ENCODE peak calls at places on chromosomes 16 and 17, in nine cellular contexts. R is uterus; Z is fibroblast of lung; W is GM23338; I is A549; Q is tibial nerve; S is CD4-positive, alpha-beta T cell; G is AG09319; K is WTC11. J is an unnamed sample.

GRCh38 chr16:73563709-73564108 is 515.8 kb upstream of the ZFHX3 start:
- DNase-seq in R (no peak), Z (no peak), W (no peak), I (no peak), Q (no peak), S (no peak), G (no peak), K (no peak), J (no peak)

GRCh38 chr16:70685938-70686375 is at the start of gene MTSS2:
- DNase-seq in R (peak; percentile 90), Z (peak; percentile 91), W (peak; percentile 92), I (peak; percentile 72), Q (peak; percentile 72), S (no peak), G (peak; percentile 80), K (peak; percentile 82), J (peak; percentile 48)

GRCh38 chr17:36950027-36950426 is 1.3 kb downstream of the AATF start:
- DNase-seq in R (no peak), Z (no peak), W (no peak), I (no peak), Q (no peak), S (no peak), G (no peak), K (no peak), J (no peak)

GRCh38 chr17:34556384-34556783 is 23.0 kb upstream of the TMEM132E start:
- DNase-seq in R (no peak), Z (no peak), W (peak; percentile 87), I (no peak), Q (no peak), S (no peak), G (no peak), K (peak; percentile 70), J (no peak)

GRCh38 chr16:27475561-27475960 is 73.6 kb downstream of the IL21R start:
- DNase-seq in R (no peak), Z (peak; percentile 75), W (no peak), I (no peak), Q (no peak), S (no peak), G (peak; percentile 45), K (no peak), J (peak; percentile 89)

GRCh38 chr16:8972843-8973586 is 9.3 kb upstream of the USP7 start:
- DNase-seq in R (no peak), Z (peak; percentile 74), W (no peak), I (no peak), Q (no peak), S (no peak), G (no peak), K (no peak), J (no peak)

GRCh38 chr17:20092292-20092867 is 83.2 kb downstream of the SPECC1 start:
- DNase-seq in R (no peak), Z (no peak), W (no peak), I (no peak), Q (no peak), S (no peak), G (no peak), K (no peak), J (no peak)

GRCh38 chr17:72604518-72604917 is 483.7 kb downstream of the SOX9 start:
- DNase-seq in R (no peak), Z (no peak), W (no peak), I (no peak), Q (no peak), S (no peak), G (no peak), K (no peak), J (no peak)

GRCh38 chr17:15920758-15921239 is 24.1 kb upstream of the ADORA2B start:
- DNase-seq in R (peak; percentile 25), Z (peak; percentile 91), W (peak; percentile 17), I (peak; percentile 77), Q (no peak), S (no peak), G (peak; percentile 64), K (peak; percentile 20), J (peak; percentile 95)

GRCh38 chr17:64572682-64573154 is 65.9 kb downstream of the CEP95 start:
- DNase-seq in R (no peak), Z (peak; percentile 26), W (no peak), I (no peak), Q (no peak), S (no peak), G (no peak), K (no peak), J (peak; percentile 30)

GRCh38 chr16:53892155-53892554 is 188.2 kb downstream of the FTO start:
- DNase-seq in R (peak; percentile 31), Z (peak; percentile 81), W (peak; percentile 74), I (peak; percentile 24), Q (peak; percentile 54), S (peak; percentile 25), G (no peak), K (peak; percentile 54), J (peak; percentile 74)

GRCh38 chr17:46109603-46110189 is 83.5 kb downstream of the KANSL1 start:
- DNase-seq in R (no peak), Z (no peak), W (no peak), I (no peak), Q (no peak), S (no peak), G (no peak), K (no peak), J (no peak)

GRCh38 chr16:67236551-67237395 is 9.8 kb downstream of the TMEM208 start:
- DNase-seq in R (no peak), Z (peak; percentile 52), W (peak; percentile 90), I (peak; percentile 75), Q (no peak), S (peak; percentile 45), G (no peak), K (peak; percentile 96), J (peak; percentile 39)

GRCh38 chr17:17937450-17937849 is 34.8 kb downstream of the TOM1L2 start:
- DNase-seq in R (no peak), Z (no peak), W (no peak), I (no peak), Q (no peak), S (no peak), G (no peak), K (no peak), J (no peak)

GRCh38 chr16:50334106-50334975 is 34.4 kb downstream of the BRD7 start:
- DNase-seq in R (no peak), Z (peak; percentile 17), W (no peak), I (no peak), Q (no peak), S (no peak), G (no peak), K (no peak), J (no peak)

GRCh38 chr17:55883112-55883511 is 132.3 kb downstream of the PCTP start:
- DNase-seq in R (no peak), Z (no peak), W (peak; percentile 44), I (peak; percentile 3), Q (no peak), S (no peak), G (no peak), K (no peak), J (no peak)
- TF ChIP-seq CTCF in R (no peak), Z (no peak), W (peak; percentile 15), I (no peak), Q (no peak), S (no peak), G (no peak), K (no peak), J (no peak)

DNA sequence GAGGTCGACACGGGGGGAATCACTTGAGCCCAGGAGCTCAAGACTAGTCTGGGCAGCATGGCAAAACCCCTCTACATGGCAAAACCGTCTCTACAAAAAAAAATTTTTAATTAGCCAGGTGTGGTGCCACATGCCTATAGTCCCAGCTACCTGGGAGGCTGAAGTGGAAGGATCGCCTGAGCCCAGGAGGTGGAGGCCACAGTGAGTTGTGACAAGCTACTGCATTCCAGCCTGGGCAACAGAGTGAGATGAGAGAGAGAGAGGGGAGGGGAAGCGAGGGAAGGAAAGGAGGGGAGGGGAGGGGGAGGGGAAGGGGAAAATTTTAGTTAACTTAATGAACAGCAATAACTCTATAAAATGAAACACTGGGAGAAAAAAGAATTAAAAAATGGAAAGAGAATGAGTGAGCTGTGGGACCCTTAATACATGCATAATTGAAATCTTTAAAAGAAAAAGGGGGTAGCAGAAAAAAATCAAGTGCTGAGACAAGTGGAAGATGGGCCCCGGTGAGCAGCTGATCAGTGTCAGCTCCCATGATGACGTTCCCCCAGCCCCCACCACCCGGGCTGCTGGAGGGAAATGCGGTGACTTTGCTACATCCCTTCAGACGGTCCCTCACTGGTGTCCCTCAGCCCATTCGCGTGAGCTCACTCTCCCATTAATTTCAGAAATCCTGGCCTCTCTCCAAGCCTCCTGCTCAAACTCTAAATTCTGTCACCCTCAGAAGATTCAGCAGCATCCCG is 2.7 kb downstream of the ASGR2 start:
- DNase-seq in R (no peak), Z (no peak), W (peak; percentile 42), I (no peak), Q (no peak), S (no peak), G (no peak), K (no peak), J (no peak)
- TF ChIP-seq CTCF in R (no peak), Z (no peak), W (no peak), I (no peak), Q (no peak), S (no peak), G (no peak), K (no peak), J (no peak)

GRCh38 chr16:10386517-10387377 is 886 bp downstream of the ATF7IP2 start:
- DNase-seq in R (no peak), Z (peak; percentile 21), W (no peak), I (no peak), Q (no peak), S (no peak), G (no peak), K (no peak), J (no peak)
- TF ChIP-seq CTCF in R (no peak), Z (no peak), W (no peak), I (no peak), Q (no peak), S (no peak), G (no peak), K (no peak), J (no peak)

GRCh38 chr17:2070241-2071023 is 15.5 kb downstream of the HIC1 start:
- DNase-seq in R (no peak), Z (no peak), W (peak; percentile 83), I (no peak), Q (no peak), S (no peak), G (no peak), K (peak; percentile 58), J (no peak)

GRCh38 chr17:2067559-2067958 is 12.7 kb downstream of the HIC1 start:
- DNase-seq in R (peak; percentile 53), Z (no peak), W (no peak), I (no peak), Q (no peak), S (no peak), G (no peak), K (no peak), J (no peak)

GRCh38 chr17:2068589-2069051 is 13.7 kb downstream of the HIC1 start:
- DNase-seq in R (no peak), Z (no peak), W (no peak), I (no peak), Q (no peak), S (no peak), G (no peak), K (no peak), J (no peak)

GRCh38 chr17:2067048-2067452 is 12.1 kb downstream of the HIC1 start:
- DNase-seq in R (no peak), Z (no peak), W (no peak), I (no peak), Q (no peak), S (no peak), G (no peak), K (no peak), J (no peak)

DNA sequence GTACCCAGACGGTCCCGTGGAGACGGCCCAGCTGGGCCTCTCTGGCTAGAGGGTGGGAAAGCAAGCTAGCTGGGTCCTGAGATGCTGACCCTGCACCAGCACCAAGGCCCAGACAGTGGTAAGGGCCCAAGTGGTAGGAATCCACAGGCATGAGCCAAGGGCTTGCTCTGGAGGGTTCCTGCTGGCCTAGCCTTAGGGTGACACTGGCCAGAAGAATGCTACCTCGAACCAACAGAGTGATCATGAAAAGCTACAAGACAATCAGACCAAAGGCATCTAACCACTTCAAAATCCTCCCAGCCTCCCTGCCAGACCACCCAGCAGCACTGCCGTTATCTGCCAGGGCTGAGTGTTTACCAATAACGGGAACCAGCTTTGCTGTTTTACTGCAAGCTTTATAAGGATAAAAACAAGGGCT is 13.2 kb downstream of the HIC1 start:
- DNase-seq in R (peak; percentile 58), Z (peak; percentile 70), W (no peak), I (no peak), Q (no peak), S (no peak), G (no peak), K (no peak), J (peak; percentile 77)
- TF ChIP-seq CTCF in R (no peak), Z (no peak), W (no peak), I (no peak), Q (no peak), S (no peak), G (no peak), K (no peak), J (peak; percentile 55)